ENCODE peak calls at places on chromosomes 12 and 14, in five cellular contexts. C, X, F, S and W are unnamed samples.

GRCh38 chr14:21852061-21852664 is 178.5 kb upstream of the OR4E1 start:
- DNase-seq in F (no peak), X (peak), C (peak), S (peak), W (no peak)

GRCh38 chr12:68636268-68636667 is 25.6 kb downstream of the RAP1B start:
- DNase-seq in S (peak), C (peak), F (peak), X (peak), W (peak)

GRCh38 chr12:3313655-3314305 is 177.2 kb upstream of the PRMT8 start:
- DNase-seq in C (no peak), X (peak), F (peak), S (peak), W (no peak)

GRCh38 chr14:22837059-22837749 is 819 bp downstream of the MMP14 start:
- DNase-seq in X (peak), F (peak), C (peak), S (peak), W (no peak)

GRCh38 chr12:57715786-57716185 is 21.9 kb downstream of the OS9 start:
- DNase-seq in C (no peak), S (no peak), X (no peak), F (no peak), W (no peak)

GRCh38 chr12:92070054-92070863 is 75.4 kb downstream of the BTG1 start:
- DNase-seq in X (no peak), F (no peak), C (no peak), S (no peak), W (no peak)

GRCh38 chr12:3154006-3154405 is 76.8 kb downstream of the TSPAN9 start:
- DNase-seq in F (no peak), X (no peak), C (no peak), S (no peak), W (no peak)

GRCh38 chr12:47414511-47414910 is 291.3 kb downstream of the RPAP3 start:
- DNase-seq in F (no peak), X (no peak), S (no peak), C (no peak), W (no peak)

GRCh38 chr12:65074932-65075331 is 46.2 kb downstream of the WIF1 start:
- DNase-seq in C (no peak), S (no peak), F (no peak), X (no peak), W (no peak)

GRCh38 chr12:63163542-63163941 is 12.5 kb upstream of the AVPR1A start:
- DNase-seq in C (no peak), X (no peak), F (no peak), S (no peak), W (no peak)

GRCh38 chr12:118346895-118347294 is 25.8 kb downstream of the TAOK3 start:
- DNase-seq in S (no peak), X (no peak), C (no peak), F (no peak), W (no peak)

GRCh38 chr12:113143959-113144358 is 5.6 kb upstream of the CFAP73 start:
- DNase-seq in X (no peak), F (no peak), C (no peak), S (no peak), W (no peak)

DNA sequence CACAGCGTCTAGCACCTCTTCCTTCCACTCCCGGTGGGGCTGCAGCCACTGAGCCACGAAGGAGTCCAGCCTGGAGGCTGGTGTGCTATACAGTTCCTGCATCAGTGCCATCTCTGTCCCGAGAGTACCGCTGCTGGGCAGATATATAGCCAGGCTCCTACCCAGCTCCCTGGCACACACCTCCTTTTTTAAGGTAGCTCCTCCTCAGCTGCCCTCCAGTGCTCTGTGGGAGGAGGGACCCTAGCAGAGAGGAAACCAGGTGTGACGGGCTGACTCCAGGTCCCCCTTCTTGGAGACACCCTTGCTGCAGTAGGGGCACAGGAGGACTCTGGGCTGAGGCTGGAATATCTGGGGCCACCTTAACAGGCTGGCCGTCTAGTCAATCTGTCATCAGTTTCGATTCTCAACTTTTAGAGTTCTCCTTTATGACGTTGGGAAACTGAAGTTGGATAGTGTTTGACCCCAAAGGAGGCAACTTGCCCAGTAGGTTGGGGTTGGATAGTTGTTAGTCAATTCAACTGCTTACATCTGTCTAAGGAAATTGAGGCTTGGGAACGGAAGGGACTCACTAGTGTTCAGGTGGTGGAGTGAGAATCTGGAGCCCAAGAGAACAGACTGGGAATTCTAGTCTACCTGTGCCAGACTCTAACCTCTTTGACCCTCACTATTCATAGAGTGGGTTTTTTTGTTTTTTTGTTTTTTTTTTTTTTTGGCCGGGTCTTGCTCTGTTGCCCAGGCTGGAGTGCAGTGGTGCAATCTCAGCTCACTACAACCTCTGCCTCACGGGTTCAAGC is at the start of gene OASL:
- DNase-seq in X (peak), S (peak), F (peak), C (no peak), W (no peak)
- H3K4me3 ChIP-seq in X (no peak), S (peak), F (peak), C (peak), W (no peak)

DNA sequence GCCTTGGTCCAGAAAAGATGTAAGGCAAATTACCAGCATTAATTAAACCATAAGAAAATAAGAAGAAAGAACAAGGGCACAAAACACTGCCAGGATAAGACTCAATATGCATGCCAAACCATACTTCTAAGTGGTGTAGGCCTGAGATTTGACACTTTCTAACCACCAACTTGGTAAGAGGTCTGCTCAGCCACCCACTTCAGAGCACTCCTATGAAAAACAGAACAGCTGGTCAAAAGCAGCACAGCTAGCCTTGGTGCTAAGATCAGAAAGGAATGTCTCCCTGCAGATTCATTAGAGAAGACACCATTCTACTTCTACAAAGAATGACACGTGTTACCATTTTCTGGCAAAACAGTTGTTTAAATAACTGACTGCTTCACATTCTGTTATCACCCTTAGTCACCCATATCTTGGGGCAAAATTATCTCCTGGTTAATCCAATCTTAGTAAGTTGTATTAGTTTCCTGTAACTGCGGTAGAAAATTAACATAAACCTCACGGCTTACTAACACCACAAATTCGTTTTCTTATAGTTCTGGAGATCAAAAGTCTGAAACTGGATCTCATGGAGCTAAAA is 13.2 kb downstream of the RPS6KA5 start:
- DNase-seq in S (peak), C (no peak), X (no peak), F (no peak), W (no peak)
- TF ChIP-seq CTCF in S (no peak), C (no peak), X (no peak), F (no peak), W (no peak)

DNA sequence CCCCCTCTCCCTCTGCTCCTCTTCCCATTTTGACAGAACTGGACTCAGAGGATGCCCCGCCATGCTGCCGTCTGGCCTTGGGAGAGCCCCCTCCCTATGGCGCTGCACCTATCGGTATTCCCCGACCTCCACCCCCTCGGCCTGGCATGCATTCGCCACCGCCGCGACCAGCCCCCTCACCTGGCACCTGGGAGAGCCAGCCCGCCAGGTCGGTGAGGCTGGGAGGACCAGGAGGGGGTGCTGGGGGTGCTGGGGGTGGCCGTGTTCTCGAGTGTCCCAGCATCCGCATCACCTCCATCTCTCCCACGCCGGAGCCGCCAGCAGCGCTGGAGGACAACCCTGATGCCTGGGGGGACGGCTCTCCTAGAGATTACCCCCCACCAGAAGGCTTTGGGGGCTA is 1.5 kb downstream of the NFATC4 start:
- DNase-seq in F (no peak), C (no peak), S (no peak), X (no peak), W (no peak)
- H3K4me3 ChIP-seq in F (peak), C (peak), S (peak), X (no peak), W (peak)

GRCh38 chr12:125773033-125773432 is 707.8 kb downstream of the AACS start:
- DNase-seq in X (no peak), C (no peak), F (no peak), S (no peak), W (no peak)
- TF ChIP-seq CTCF in X (no peak), C (peak), F (no peak), S (no peak), W (no peak)

DNA sequence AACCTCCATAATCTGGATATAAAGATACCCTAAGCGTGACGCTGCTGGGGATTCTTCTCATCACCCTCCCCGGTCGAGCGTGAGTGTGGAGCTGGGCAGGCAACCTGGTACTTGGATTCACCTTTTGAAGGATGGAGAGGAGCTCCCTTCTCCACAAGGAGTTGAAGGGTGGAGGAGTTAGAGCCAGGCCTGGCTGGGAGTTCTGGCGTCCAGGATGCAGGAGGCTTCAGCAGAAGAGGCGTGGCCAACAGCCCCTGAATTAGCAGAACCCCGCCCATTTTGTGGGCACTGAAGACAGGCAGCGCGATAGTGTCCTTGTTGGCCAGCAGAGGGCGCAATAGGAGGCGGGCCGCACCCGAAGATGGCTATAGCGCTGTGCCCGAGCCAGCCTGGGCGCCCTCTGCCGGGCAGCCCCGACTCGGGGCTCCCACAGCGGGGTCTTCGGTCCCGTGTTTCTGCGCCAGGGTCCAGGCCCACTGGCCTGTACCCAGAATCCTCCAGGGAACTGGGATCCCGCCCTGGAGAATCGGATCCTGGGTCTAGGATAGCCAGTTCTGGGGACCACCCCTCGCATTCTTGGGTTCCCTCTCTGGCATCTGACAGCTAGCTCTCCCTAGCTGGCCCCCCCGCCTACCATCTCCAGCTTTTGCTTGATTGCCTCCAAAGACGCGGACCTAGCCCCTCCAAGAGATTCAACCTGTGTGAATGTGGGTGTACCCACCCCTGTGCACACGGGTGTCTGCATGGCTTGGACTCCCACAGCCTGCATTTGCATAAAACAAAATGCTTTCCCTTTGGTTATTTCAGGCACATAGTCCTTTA is 26.0 kb upstream of the SMUG1 start:
- DNase-seq in C (peak), F (peak), S (peak), X (peak), W (peak)
- H3K4me3 ChIP-seq in C (peak), F (peak), S (no peak), X (no peak), W (peak)

GRCh38 chr12:98515368-98516183 is at the start of gene TMPO:
- DNase-seq in S (peak), X (peak), C (peak), F (peak), W (peak)
- TF ChIP-seq CTCF in S (no peak), X (no peak), C (no peak), F (no peak), W (no peak)

GRCh38 chr12:9760699-9761406 is at the start of gene CD69:
- DNase-seq in S (no peak), F (no peak), X (no peak), C (no peak), W (no peak)
- H3K4me3 ChIP-seq in S (no peak), F (no peak), X (no peak), C (no peak), W (no peak)